ENCODE peak calls at places on chromosome 7, in four cellular contexts. V, E, A and Q are unnamed samples.

GRCh38 chr7:100679927-100680588 is 6.5 kb downstream of the GNB2 start:
- DNase-seq in V (no peak), E (peak), A (peak), Q (no peak)

GRCh38 chr7:4774804-4775280 is 581 bp upstream of the AP5Z1 start:
- DNase-seq in V (no peak), E (no peak), A (peak), Q (peak)

GRCh38 chr7:148286150-148286549 is 304.4 kb upstream of the C7orf33 start:
- DNase-seq in V (no peak), E (no peak), A (no peak), Q (peak)

GRCh38 chr7:155371884-155372781 is 74.5 kb downstream of the INSIG1 start:
- DNase-seq in V (no peak), E (no peak), A (no peak), Q (no peak)

GRCh38 chr7:81007053-81007452 is 88.2 kb upstream of the SEMA3C start:
- DNase-seq in V (no peak), E (no peak), A (no peak), Q (no peak)

GRCh38 chr7:27923308-27923980 is 183.5 kb downstream of the TAX1BP1 start:
- DNase-seq in V (no peak), E (peak), A (no peak), Q (no peak)

GRCh38 chr7:34048445-34048844 is 143.1 kb downstream of the BMPER start:
- DNase-seq in V (no peak), E (no peak), A (no peak), Q (no peak)

GRCh38 chr7:135808206-135808605 is 59.6 kb upstream of the FAM180A start:
- DNase-seq in V (no peak), E (peak), A (no peak), Q (no peak)

GRCh38 chr7:157077986-157078644 is 60.6 kb upstream of the UBE3C start:
- DNase-seq in V (no peak), E (no peak), A (peak), Q (no peak)

DNA sequence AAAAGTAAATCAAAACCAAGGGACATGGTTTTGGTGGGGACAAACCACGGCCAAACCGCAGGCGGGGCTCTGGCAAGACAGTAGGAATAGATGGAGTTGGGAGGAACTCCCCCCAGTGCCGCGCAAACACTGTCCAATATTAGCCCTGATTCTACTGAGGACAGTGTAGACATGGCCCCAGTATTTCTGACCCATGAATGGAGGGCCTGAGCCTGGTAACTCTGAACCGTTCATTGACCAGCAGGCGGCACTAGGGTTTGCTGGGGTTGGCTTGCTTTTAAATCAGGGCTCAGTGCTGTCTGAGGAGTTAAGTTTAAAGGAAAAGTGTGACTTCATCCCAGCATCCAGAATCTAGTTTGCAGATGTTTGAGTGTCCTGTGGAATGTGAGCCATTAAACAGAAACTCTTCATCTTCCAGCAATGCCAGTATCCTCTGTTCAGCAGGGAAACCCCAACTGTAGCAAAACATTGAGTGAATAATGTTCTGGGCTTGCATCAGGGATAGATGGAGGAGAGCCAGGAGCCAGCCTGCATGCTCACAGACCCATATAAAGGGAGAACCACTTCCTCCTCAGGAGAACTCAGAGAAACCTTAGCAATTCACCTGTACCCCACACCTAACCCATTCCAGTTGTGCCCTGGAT is 147.4 kb upstream of the PRSS58 start:
- DNase-seq in V (no peak), E (no peak), A (peak), Q (no peak)
- TF ChIP-seq CTCF in V (no peak), E (no peak), A (peak), Q (no peak)

GRCh38 chr7:94295805-94296204 is 98.9 kb upstream of the COL1A2 start:
- DNase-seq in V (no peak), E (no peak), A (peak), Q (peak)
- H3K4me3 ChIP-seq in V (peak), E (peak), A (peak), Q (peak)

DNA sequence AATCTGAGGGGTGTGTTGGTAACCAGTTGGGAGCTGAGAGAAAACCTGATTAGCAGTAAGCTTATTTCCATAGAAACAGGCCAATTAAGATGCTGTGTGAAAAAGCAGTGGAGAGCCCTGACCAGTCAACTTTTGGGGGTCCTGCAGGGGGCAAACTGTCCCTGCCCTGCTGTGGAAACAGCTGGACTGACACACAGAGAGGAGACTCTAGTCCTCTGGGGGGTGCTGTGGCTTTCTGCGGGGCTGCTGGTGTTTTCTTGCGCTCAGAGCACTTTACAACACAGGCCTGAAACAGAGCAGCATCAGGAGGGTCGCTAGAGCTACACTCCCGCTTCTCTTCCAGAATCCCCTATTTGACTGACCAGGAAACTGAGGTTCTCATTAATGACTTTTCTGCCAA is 546.9 kb upstream of the GALNT17 start:
- DNase-seq in V (no peak), E (no peak), A (no peak), Q (no peak)
- TF ChIP-seq CTCF in V (no peak), E (no peak), A (no peak), Q (peak)

GRCh38 chr7:36416251-36416650 is 26.6 kb downstream of the ANLN start:
- DNase-seq in V (no peak), E (no peak), A (no peak), Q (no peak)
- H3K4me3 ChIP-seq in V (no peak), E (no peak), A (no peak), Q (no peak)

DNA sequence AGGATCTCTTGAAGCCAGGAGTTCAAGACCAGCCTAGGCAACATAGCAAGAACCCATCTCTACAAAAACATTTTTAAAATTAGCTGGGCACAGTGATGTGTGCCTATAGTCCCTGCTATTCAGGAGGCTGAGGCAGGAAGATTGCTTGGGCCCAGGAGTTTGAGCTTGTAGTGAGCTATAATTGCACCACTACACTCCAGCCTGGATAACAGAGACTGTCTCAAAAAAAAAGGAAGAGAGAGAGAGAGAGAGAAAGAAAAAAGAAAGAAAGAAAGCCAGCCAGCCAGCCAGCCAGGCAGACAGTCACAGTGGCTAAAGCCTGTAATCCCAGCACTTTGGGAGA is 95.2 kb upstream of the STK17A start:
- DNase-seq in V (no peak), E (no peak), A (no peak), Q (no peak)
- TF ChIP-seq CTCF in V (no peak), E (no peak), A (no peak), Q (no peak)